ENCODE peak calls at places on chromosomes 13 and 19, in nine cellular contexts. T is thoracic aorta; L is K562; N is left ventricle myocardium superior; B is activated CD4-positive, alpha-beta T cell treated with anti-CD3 and anti-CD28 coated beads for 24 hours; M is EL; C is mesenchymal stem cell; U is left cardiac atrium; G is T-helper 2 cell. J is an unnamed sample.

GRCh38 chr19:49489601-49490167 is 2.3 kb downstream of the RPL13A start:
- DNase-seq in G (peak), N (no peak), B (no peak), C (no peak), L (peak), M (no peak), T (no peak), U (no peak), J (no peak)

GRCh38 chr19:11046608-11047354 is 42.5 kb upstream of the LDLR start:
- DNase-seq in U (no peak), T (no peak), C (no peak), L (no peak), M (no peak), N (no peak), G (no peak), B (no peak), J (no peak)

GRCh38 chr19:18225702-18226468 is at the start of gene PDE4C:
- DNase-seq in N (peak), M (peak), B (no peak), T (no peak), G (no peak), U (peak), C (peak), L (no peak), J (no peak)

GRCh38 chr13:109180905-109181425 is 551.6 kb downstream of the MYO16 start:
- DNase-seq in T (no peak), B (no peak), N (no peak), M (peak), C (peak), U (no peak), L (no peak), G (no peak), J (no peak)

GRCh38 chr19:29831041-29831548 is 19.3 kb downstream of the CCNE1 start:
- DNase-seq in L (no peak), T (no peak), N (no peak), U (no peak), C (no peak), G (peak), B (no peak), M (no peak), J (no peak)

GRCh38 chr13:51397262-51397933 is 55.4 kb downstream of the INTS6 start:
- DNase-seq in U (no peak), B (no peak), N (no peak), M (peak), L (peak), C (peak), G (no peak), T (peak), J (no peak)

GRCh38 chr13:111897846-111898215 is 169.1 kb upstream of the SOX1 start:
- DNase-seq in G (no peak), N (no peak), U (no peak), C (no peak), B (no peak), T (no peak), M (no peak), L (no peak), J (no peak)

GRCh38 chr19:56087647-56088346 is 33.3 kb downstream of the ZNF787 start:
- DNase-seq in B (no peak), N (no peak), G (no peak), C (no peak), T (no peak), M (no peak), L (no peak), U (peak), J (no peak)

GRCh38 chr19:14686411-14686810 is 3.4 kb upstream of the ZNF333 start:
- DNase-seq in C (peak), T (no peak), N (no peak), B (peak), G (peak), U (no peak), M (no peak), L (peak), J (peak)

GRCh38 chr19:11435833-11436313 is 438 bp downstream of the PRKCSH start:
- DNase-seq in G (peak), T (no peak), N (no peak), L (peak), B (no peak), M (peak), C (peak), U (no peak), J (no peak)

GRCh38 chr13:80558074-80558473 is 217.1 kb upstream of the SPRY2 start:
- DNase-seq in T (no peak), B (no peak), L (no peak), G (no peak), M (no peak), U (no peak), N (no peak), C (peak), J (no peak)

GRCh38 chr19:5775668-5776309 is 8.8 kb downstream of the PRR22 start:
- DNase-seq in T (no peak), L (no peak), C (no peak), N (no peak), M (peak), U (no peak), G (no peak), B (no peak), J (no peak)

GRCh38 chr19:57566396-57567256 is 7.0 kb upstream of the ZNF550 start:
- DNase-seq in N (no peak), B (no peak), U (no peak), M (no peak), L (peak), T (no peak), G (peak), C (peak), J (no peak)

GRCh38 chr19:36115453-36116343 is at the start of gene TBCB:
- DNase-seq in G (peak), U (peak), B (peak), N (peak), M (no peak), T (peak), C (peak), L (peak), J (no peak)

GRCh38 chr19:35776102-35776788 is 881 bp downstream of the ARHGAP33 start:
- DNase-seq in T (no peak), G (no peak), C (no peak), B (no peak), U (no peak), L (no peak), N (no peak), M (no peak), J (no peak)

GRCh38 chr19:11887247-11887617 is 350 bp upstream of the ZNF69 start:
- DNase-seq in N (no peak), G (no peak), B (no peak), C (no peak), M (no peak), U (no peak), L (no peak), T (no peak), J (no peak)

GRCh38 chr13:27921421-27921960 is 1.7 kb downstream of the PDX1 start:
- DNase-seq in B (no peak), G (peak), N (no peak), C (no peak), T (no peak), M (no peak), L (no peak), U (no peak), J (no peak)

GRCh38 chr19:42628411-42629135 is 33.8 kb upstream of the CEACAM8 start:
- DNase-seq in B (no peak), U (no peak), G (peak), C (no peak), M (peak), N (no peak), T (no peak), L (no peak), J (no peak)

GRCh38 chr19:6070179-6071102 is 39.9 kb downstream of the RFX2 start:
- DNase-seq in C (no peak), G (peak), L (no peak), M (no peak), B (no peak), U (no peak), T (no peak), N (no peak), J (no peak)

GRCh38 chr13:26983533-26984315 is 187.9 kb downstream of the USP12 start:
- DNase-seq in T (no peak), L (no peak), N (no peak), C (peak), M (peak), U (no peak), B (no peak), G (peak), J (no peak)

GRCh38 chr13:29593605-29594297 is 1.7 kb downstream of the SLC7A1 start:
- DNase-seq in M (no peak), L (no peak), T (no peak), C (no peak), U (no peak), B (no peak), N (no peak), G (no peak), J (no peak)

GRCh38 chr13:99819962-99820361 is 151.6 kb downstream of the ZIC5 start:
- DNase-seq in G (no peak), L (no peak), T (no peak), N (no peak), C (no peak), B (no peak), M (no peak), U (no peak), J (no peak)

GRCh38 chr19:53772943-53773342 is 51.2 kb downstream of the NLRP12 start:
- DNase-seq in C (peak), B (peak), U (peak), T (peak), G (peak), L (peak), N (no peak), M (peak), J (peak)

GRCh38 chr13:36453518-36453917 is 21.2 kb downstream of the CCNA1 start:
- DNase-seq in M (no peak), U (no peak), B (no peak), C (peak), T (no peak), N (no peak), G (no peak), L (no peak), J (peak)

GRCh38 chr19:48468806-48469055 is 438 bp upstream of the CYTH2 start:
- DNase-seq in U (no peak), C (no peak), B (no peak), L (no peak), M (no peak), N (no peak), G (no peak), T (no peak), J (no peak)

GRCh38 chr19:8487137-8487851 is 15.1 kb downstream of the PRAM1 start:
- DNase-seq in T (no peak), L (no peak), M (no peak), G (peak), U (peak), C (no peak), B (no peak), N (peak), J (no peak)

GRCh38 chr13:109145631-109146030 is 516.2 kb downstream of the MYO16 start:
- DNase-seq in U (no peak), T (no peak), G (peak), L (peak), C (peak), B (no peak), N (no peak), M (peak), J (peak)

GRCh38 chr19:8654591-8655339 is 24.3 kb downstream of the NFILZ start:
- DNase-seq in N (peak), B (peak), C (peak), U (peak), G (peak), T (no peak), M (peak), L (peak), J (peak)

GRCh38 chr19:1221141-1221903 is 15.7 kb downstream of the STK11 start:
- DNase-seq in B (no peak), N (peak), U (peak), M (peak), T (no peak), L (no peak), G (no peak), C (peak), J (peak)

GRCh38 chr13:40506592-40507446 is 159.6 kb downstream of the FOXO1 start:
- DNase-seq in L (no peak), T (no peak), B (no peak), M (no peak), N (no peak), U (no peak), G (no peak), C (no peak), J (no peak)

GRCh38 chr13:73290844-73291243 is 232.0 kb downstream of the KLF5 start:
- DNase-seq in L (no peak), M (no peak), G (no peak), C (no peak), U (no peak), T (no peak), B (no peak), N (no peak), J (no peak)